ENCODE peak calls at places on chromosomes 2 and 18, in five cellular contexts. J is retina, C is fibroblast of mammary gland, T is HCT116, H is AG04450. V is an unnamed sample.

GRCh38 chr2:6835467-6835866 is 30.2 kb downstream of the CMPK2 start:
- DNase-seq in J (no peak), C (no peak), T (no peak), H (no peak), V (peak)

GRCh38 chr2:151114934-151115333 is 146.7 kb downstream of the RBM43 start:
- DNase-seq in J (no peak), C (peak), T (no peak), H (no peak), V (no peak)

GRCh38 chr18:48027401-48027931 is 97.0 kb upstream of the SMAD2 start:
- DNase-seq in J (no peak), C (no peak), T (no peak), H (no peak), V (no peak)

GRCh38 chr2:200471324-200471848 is 38.5 kb downstream of the KCTD18 start:
- DNase-seq in J (peak), C (peak), T (peak), H (no peak), V (peak)

GRCh38 chr2:199646439-199646838 is 188.7 kb upstream of the SATB2 start:
- DNase-seq in J (no peak), C (no peak), T (no peak), H (no peak), V (no peak)

GRCh38 chr2:215241791-215242305 is 70.0 kb upstream of the ATIC start:
- DNase-seq in J (no peak), C (no peak), T (no peak), H (no peak), V (no peak)

GRCh38 chr18:9366126-9366714 is 31.6 kb downstream of the TWSG1 start:
- DNase-seq in J (peak), C (peak), T (peak), H (no peak), V (peak)

GRCh38 chr2:109374548-109375130 is 239.1 kb downstream of the SEPTIN10 start:
- DNase-seq in J (no peak), C (no peak), T (no peak), H (no peak), V (no peak)

GRCh38 chr2:109467701-109468100 is 146.1 kb downstream of the SEPTIN10 start:
- DNase-seq in J (no peak), C (no peak), T (no peak), H (no peak), V (no peak)

GRCh38 chr2:109437325-109438090 is 176.3 kb downstream of the SEPTIN10 start:
- DNase-seq in J (no peak), C (no peak), T (no peak), H (no peak), V (no peak)

GRCh38 chr2:30417253-30417652 is 29.8 kb upstream of the LCLAT1 start:
- DNase-seq in J (no peak), C (peak), T (no peak), H (no peak), V (peak)

GRCh38 chr18:74840492-74841167 is 243.0 kb downstream of the ZNF407 start:
- DNase-seq in J (no peak), C (peak), T (no peak), H (no peak), V (peak)